ENCODE peak calls at places on chromosomes 16 and 17, in seven cellular contexts. U, Y, M, L, V, A and K are unnamed samples. For H3K4me1, the result is how much of the 10 kb centered on the place peaks cover.

GRCh38 chr17:79801156-79802038 is 4.5 kb upstream of the CBX8 start:
- DNase-seq in U (no peak), M (no peak), Y (no peak), L (no peak), A (peak), V (peak), K (peak)

GRCh38 chr16:50925758-50926357 is 184.0 kb downstream of the CYLD start:
- DNase-seq in V (no peak), M (no peak), A (peak), Y (no peak), U (no peak), L (no peak), K (no peak)

GRCh38 chr17:27207073-27207511 is 86.8 kb upstream of the WSB1 start:
- DNase-seq in M (peak), U (no peak), A (peak), V (no peak), Y (no peak), L (no peak), K (no peak)

GRCh38 chr17:4872786-4873185 is 26.6 kb upstream of the C17orf107 start:
- DNase-seq in V (no peak), Y (no peak), L (no peak), M (no peak), A (no peak), U (peak), K (no peak)

GRCh38 chr17:57466042-57466471 is 209.7 kb downstream of the MSI2 start:
- DNase-seq in Y (no peak), U (no peak), M (no peak), V (peak), A (no peak), L (no peak), K (no peak)

GRCh38 chr17:39629894-39630293 is 3.1 kb downstream of the PPP1R1B start:
- DNase-seq in M (no peak), V (no peak), Y (no peak), A (no peak), L (no peak), U (no peak), K (no peak)

GRCh38 chr17:69961488-69962145 is 113.4 kb upstream of the KCNJ16 start:
- DNase-seq in V (no peak), Y (peak), U (no peak), A (no peak), L (no peak), M (peak), K (peak)

GRCh38 chr16:72937916-72938315 is 110.0 kb downstream of the ZFHX3 start:
- DNase-seq in L (no peak), Y (no peak), V (no peak), A (peak), M (no peak), U (no peak), K (no peak)

GRCh38 chr17:21001813-21002221 is 41.0 kb downstream of the USP22 start:
- DNase-seq in L (peak), A (peak), Y (no peak), U (no peak), M (no peak), V (no peak), K (no peak)

GRCh38 chr16:86809458-86809955 is 231.2 kb downstream of the FOXL1 start:
- DNase-seq in V (no peak), U (no peak), M (peak), Y (no peak), A (peak), L (no peak), K (no peak)

GRCh38 chr16:7161886-7162285 is 170.8 kb upstream of the RBFOX1 start:
- DNase-seq in L (no peak), A (no peak), M (no peak), V (no peak), Y (no peak), U (no peak), K (no peak)

GRCh38 chr16:19696312-19696711 is 21.7 kb downstream of the KNOP1 start:
- DNase-seq in A (peak), V (peak), M (peak), L (peak), Y (peak), U (peak), K (peak)

GRCh38 chr16:53087101-53087500 is 32.3 kb downstream of the CHD9 start:
- DNase-seq in V (no peak), L (no peak), U (no peak), M (peak), Y (no peak), A (peak), K (no peak)

GRCh38 chr16:86898386-86898785 is 320.0 kb downstream of the FOXL1 start:
- DNase-seq in L (no peak), A (no peak), Y (no peak), M (no peak), U (no peak), V (no peak), K (no peak)

GRCh38 chr17:63639125-63639524 is 16.9 kb downstream of the MAP3K3 start:
- DNase-seq in U (no peak), Y (no peak), V (no peak), A (no peak), L (no peak), M (no peak), K (no peak)

DNA sequence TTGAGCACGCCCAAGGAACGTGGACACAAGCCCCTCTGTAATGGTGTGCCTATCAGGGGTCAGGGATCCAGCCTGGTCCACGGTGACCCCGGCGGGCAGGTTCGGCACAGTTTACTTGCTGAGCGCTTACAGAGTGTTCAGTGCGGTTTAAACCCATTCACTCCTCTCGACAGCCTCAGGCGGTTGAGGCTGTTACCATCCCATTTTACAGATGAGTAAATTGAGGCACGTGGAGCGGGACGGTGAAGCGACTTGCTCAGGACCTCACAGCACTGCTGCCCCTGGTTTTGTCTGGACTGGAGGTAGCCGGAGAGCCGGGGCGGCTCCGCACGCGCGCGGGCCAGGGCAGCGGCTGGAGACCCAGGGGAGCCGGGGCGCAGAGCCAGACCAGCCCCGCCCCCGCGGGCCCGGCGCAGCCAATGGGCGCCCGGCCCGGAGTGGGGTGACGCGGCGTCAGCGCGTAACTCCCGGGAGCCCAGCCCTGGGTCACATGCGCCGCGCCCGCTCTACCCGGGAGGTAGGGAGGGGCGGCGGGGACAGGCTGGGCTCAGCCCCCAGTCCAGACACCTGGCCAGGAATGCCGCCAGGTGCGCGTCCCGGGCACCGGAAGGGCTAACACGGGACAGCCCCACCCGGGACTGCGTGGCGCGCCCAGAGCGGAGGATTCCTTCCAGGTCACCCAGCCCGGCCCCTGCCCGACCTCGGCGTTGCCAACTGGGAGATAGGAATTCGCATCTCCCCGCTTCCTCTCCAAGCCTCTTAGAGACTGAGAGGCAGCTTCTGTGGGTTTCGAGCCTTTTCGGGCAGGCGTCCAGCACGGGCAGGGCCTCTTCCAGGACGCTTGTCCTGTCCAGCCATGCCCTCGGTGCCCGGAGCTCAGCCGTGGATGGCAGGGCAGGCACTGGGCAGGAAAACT is 3.3 kb upstream of the SREBF1 start:
- DNase-seq in U (peak), A (peak), M (peak), V (peak), Y (peak), L (peak), K (peak)
- H3K4me1 ChIP-seq in U (half or more), A (under half), M (under half), V (under half), Y (under half), L (under half), K (half or more)

DNA sequence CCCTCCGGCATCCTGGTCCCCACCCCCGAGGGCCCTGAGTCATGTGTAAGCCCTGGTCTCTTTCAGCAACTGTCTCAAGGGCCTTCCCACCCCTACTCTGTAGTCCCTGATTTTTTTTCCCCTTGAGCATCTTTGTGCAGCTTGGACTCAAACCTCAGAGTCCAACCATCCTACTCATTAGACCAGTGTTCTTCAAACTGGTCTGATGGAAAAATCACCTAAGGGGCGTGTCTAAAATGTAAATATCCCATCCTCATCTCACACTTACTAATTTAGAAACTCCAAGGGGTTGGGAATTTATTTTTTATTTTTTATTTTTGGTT is 624 bp downstream of the G6PC3 start:
- DNase-seq in Y (no peak), A (no peak), V (no peak), M (peak), L (no peak), U (no peak), K (no peak)
- H3K4me1 ChIP-seq in Y (under half), A (under half), V (under half), M (under half), L (under half), U (under half), K (under half)

GRCh38 chr16:27759301-27759871 is 209.4 kb downstream of the KATNIP start:
- DNase-seq in A (peak), M (peak), L (no peak), U (no peak), V (no peak), Y (no peak), K (peak)

GRCh38 chr16:27762441-27762840 is 212.5 kb downstream of the KATNIP start:
- DNase-seq in A (peak), Y (no peak), V (no peak), U (no peak), L (no peak), M (peak), K (peak)

GRCh38 chr16:27759947-27760844 is 210.3 kb downstream of the KATNIP start:
- DNase-seq in V (no peak), A (no peak), U (peak), L (no peak), Y (no peak), M (no peak), K (no peak)

GRCh38 chr16:27760845-27761176 is 210.9 kb downstream of the KATNIP start:
- DNase-seq in Y (no peak), V (no peak), A (no peak), U (no peak), L (no peak), M (no peak), K (peak)

GRCh38 chr16:27761816-27762215 is 211.9 kb downstream of the KATNIP start:
- DNase-seq in Y (no peak), M (no peak), A (no peak), U (no peak), V (no peak), L (no peak), K (no peak)
- H3K4me1 ChIP-seq in Y (under half), M (under half), A (under half), U (under half), V (under half), L (under half), K (under half)

DNA sequence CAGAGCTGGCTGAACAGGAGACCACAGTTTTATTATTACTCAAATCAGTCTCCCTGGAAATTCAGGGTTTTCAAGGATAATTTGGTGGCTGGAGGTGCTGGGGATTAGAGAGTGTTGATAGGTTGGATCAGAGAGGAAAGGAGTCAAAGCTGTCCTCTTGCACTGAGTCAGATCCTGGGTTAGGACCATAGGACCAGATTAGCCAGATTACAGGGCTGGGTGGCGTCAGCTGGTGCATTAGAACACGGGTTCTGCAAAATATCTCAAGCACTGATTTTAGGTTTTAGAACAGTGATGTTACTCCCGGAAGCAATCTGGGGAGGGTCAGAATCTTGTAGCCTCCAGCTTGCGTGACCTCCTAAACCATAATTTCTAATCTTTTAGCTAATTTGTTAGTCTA is 1.8 kb upstream of the NSMCE1 start:
- DNase-seq in V (no peak), Y (no peak), M (no peak), L (no peak), A (no peak), U (no peak), K (no peak)
- H3K4me1 ChIP-seq in V (under half), Y (under half), M (under half), L (under half), A (under half), U (under half), K (under half)

GRCh38 chr16:88686062-88686438 is 257 bp downstream of the SNAI3 start:
- DNase-seq in M (no peak), U (no peak), Y (no peak), V (peak), L (no peak), A (peak), K (peak)
- H3K4me1 ChIP-seq in M (under half), U (under half), Y (under half), V (under half), L (under half), A (under half), K (under half)

DNA sequence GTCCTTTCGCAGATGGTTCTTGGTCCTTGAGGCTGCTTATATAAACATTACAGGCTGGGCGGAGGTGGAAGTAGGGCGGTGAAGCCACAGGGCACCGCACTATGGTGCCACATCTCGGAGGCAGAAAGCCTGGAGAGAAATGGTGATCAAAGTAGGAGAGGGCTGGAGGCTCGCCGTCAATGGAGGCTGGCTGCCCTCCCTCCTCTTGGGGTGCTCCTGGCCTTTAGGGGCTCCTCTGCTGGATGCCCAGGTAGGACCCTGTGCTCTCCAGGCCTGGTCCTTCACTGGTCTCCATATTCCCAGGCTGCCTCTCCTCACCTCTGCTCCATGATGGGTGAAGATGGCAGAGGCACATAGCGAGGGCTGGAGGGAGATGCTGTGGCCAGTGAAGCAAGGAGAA is 2.1 kb upstream of the TLCD2 start:
- DNase-seq in A (no peak), V (peak), Y (peak), L (no peak), U (no peak), M (no peak), K (no peak)
- H3K4me1 ChIP-seq in A (under half), V (under half), Y (under half), L (under half), U (under half), M (under half), K (under half)

DNA sequence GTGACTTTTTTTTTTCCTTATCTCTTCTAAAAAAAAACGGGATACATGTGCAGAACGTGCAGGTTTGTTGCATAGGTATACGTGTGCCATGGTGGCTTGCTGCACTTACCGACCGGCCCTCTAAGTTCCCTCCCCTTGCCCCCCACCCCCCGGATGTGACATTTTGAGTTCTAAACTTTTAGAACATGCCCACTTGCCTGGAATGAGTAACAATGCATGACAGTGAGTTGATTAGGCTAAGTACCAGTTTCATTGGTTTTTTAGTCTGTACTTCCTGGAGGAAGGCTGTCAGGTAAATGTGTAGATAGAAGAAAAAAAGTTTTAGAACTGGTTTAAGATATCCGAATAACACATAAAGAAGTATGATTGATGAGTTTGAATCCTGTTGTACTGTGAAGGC is 4.0 kb downstream of the BPTF start:
- DNase-seq in V (no peak), M (no peak), A (peak), Y (no peak), L (no peak), U (no peak), K (no peak)
- H3K4me1 ChIP-seq in V (under half), M (under half), A (under half), Y (under half), L (under half), U (half or more), K (under half)